ENCODE peak calls at places on chromosomes 6 and 20, in six cellular contexts. V, R, D, A, Y and K are unnamed samples.

GRCh38 chr6:10511477-10511876 is 9.7 kb upstream of the GCNT2 start:
- DNase-seq in V (peak; percentile 95), R (no peak), D (no peak), A (no peak), Y (no peak), K (no peak)

GRCh38 chr20:57507477-57507876 is 17.5 kb downstream of the CTCFL start:
- DNase-seq in V (no peak), R (no peak), D (peak; percentile 33), A (no peak), Y (no peak), K (no peak)

GRCh38 chr6:14458669-14459266 is 341.2 kb downstream of the CD83 start:
- DNase-seq in V (no peak), R (no peak), D (no peak), A (no peak), Y (no peak), K (no peak)

GRCh38 chr6:150142304-150142656 is 564 bp upstream of the PPP1R14C start:
- DNase-seq in V (peak; percentile 20), R (no peak), D (no peak), A (no peak), Y (no peak), K (no peak)

GRCh38 chr6:6916598-6916997 is 191.2 kb upstream of the RREB1 start:
- DNase-seq in V (no peak), R (no peak), D (no peak), A (no peak), Y (no peak), K (no peak)

GRCh38 chr6:35786810-35787209 is 6.0 kb downstream of the CLPSL1 start:
- DNase-seq in V (no peak), R (no peak), D (no peak), A (no peak), Y (no peak), K (no peak)

GRCh38 chr6:26375270-26375669 is 7.6 kb upstream of the BTN2A2 start:
- DNase-seq in V (no peak), R (no peak), D (no peak), A (no peak), Y (no peak), K (no peak)

GRCh38 chr6:1337791-1338190 is 25.9 kb downstream of the FOXQ1 start:
- DNase-seq in V (no peak), R (no peak), D (no peak), A (no peak), Y (no peak), K (no peak)

GRCh38 chr6:138336221-138336620 is 41.5 kb upstream of the SMIM28 start:
- DNase-seq in V (no peak), R (no peak), D (no peak), A (no peak), Y (no peak), K (no peak)

GRCh38 chr20:14685179-14685578 is 347.8 kb upstream of the FLRT3 start:
- DNase-seq in V (no peak), R (no peak), D (no peak), A (no peak), Y (no peak), K (no peak)

GRCh38 chr6:31737315-31738047 is 1.2 kb upstream of the CLIC1 start:
- DNase-seq in V (peak; percentile 31), R (no peak), D (no peak), A (no peak), Y (no peak), K (no peak)

GRCh38 chr6:119349341-119350201 is at the start of gene MAN1A1:
- DNase-seq in V (peak; percentile 93), R (peak; percentile 88), D (peak; percentile 89), A (peak; percentile 56), Y (peak; percentile 93), K (no peak)

GRCh38 chr6:36329798-36330291 is 6.8 kb downstream of the BNIP5 start:
- DNase-seq in V (no peak), R (no peak), D (no peak), A (no peak), Y (no peak), K (no peak)

GRCh38 chr6:71211799-71212198 is 76.8 kb upstream of the OGFRL1 start:
- DNase-seq in V (no peak), R (no peak), D (no peak), A (no peak), Y (no peak), K (no peak)

GRCh38 chr6:144285548-144285797 is 338 bp downstream of the UTRN start:
- DNase-seq in V (no peak), R (no peak), D (no peak), A (no peak), Y (no peak), K (no peak)

GRCh38 chr20:18754030-18754659 is 59.4 kb upstream of the SCP2D1 start:
- DNase-seq in V (no peak), R (no peak), D (no peak), A (no peak), Y (no peak), K (no peak)

GRCh38 chr20:64102647-64103354 is 4.6 kb downstream of the NPBWR2 start:
- DNase-seq in V (peak; percentile 65), R (no peak), D (no peak), A (no peak), Y (no peak), K (no peak)

GRCh38 chr20:10986586-10986985 is 312.8 kb upstream of the JAG1 start:
- DNase-seq in V (no peak), R (no peak), D (no peak), A (no peak), Y (no peak), K (no peak)

GRCh38 chr6:10837009-10837691 is 1.2 kb downstream of the MAK start:
- DNase-seq in V (peak; percentile 55), R (no peak), D (peak; percentile 38), A (no peak), Y (peak; percentile 36), K (no peak)

GRCh38 chr6:148358196-148358785 is 15.7 kb downstream of the SASH1 start:
- DNase-seq in V (no peak), R (peak; percentile 21), D (peak; percentile 38), A (no peak), Y (no peak), K (no peak)

DNA sequence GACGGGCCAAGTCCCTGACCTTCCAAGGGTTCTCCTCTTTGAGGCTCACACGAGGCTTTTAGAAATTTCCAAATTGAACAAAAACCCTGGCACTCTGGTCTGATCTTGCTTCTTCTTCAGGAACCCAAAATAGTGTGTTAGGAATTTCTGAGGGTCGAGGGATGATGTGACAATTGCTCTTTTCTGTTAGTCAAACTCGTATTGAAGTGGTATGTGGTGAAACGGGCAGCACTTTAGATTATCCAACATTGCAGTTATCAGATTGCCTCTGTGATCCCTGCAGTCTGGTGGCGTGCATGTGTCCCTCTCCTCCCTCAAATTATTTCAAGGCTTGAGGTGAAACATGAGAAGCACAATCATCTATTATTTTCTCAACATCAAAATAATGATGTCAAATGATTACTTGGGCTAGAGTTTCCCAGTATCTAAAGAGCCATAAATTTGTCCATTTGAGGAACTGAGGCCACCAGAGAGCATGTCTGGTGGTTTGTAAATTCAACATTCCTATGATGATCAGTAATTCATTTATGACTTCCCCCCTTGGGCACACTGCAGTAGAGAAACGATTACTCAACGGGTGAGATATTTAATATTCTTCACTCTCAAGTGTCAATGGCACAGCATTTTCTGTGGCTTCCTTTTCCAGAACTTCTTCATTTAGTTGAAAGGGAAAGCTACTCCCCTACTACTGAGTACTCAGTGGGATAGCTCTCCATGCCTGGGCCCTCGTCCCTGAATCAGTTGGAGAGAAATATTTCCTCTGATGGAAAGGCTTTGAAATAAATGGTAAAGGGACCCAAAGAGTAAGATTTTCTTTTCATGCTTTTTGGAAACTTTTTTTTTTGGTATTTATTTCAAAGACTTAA is 308.7 kb upstream of the MAP3K7 start:
- DNase-seq in V (no peak), R (no peak), D (no peak), A (no peak), Y (no peak), K (no peak)
- H3K27ac ChIP-seq in V (no peak overlapping the region), R (no peak overlapping the region), D (no peak overlapping the region), A (no peak overlapping the region), Y (no peak overlapping the region), K (no peak overlapping the region)

DNA sequence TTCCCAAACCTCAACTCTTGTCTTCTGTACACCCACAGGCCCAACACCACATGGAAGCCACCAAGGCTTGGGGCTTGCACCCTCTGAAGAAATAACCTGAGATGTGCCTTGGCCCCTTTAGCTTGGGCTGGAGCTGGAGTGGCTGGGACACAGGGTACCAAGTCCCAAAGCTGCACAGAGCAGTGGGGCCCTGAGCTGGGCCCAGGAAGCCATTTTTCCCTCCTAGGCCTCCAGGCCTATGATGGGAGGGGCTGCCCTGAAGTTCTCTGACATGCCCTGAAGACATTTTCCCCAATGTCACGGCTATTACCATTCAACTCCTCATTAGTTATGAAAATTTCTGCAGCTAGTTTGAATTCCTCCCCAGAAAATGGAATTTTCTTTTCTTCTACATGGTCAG is 163.2 kb upstream of the ARID1B start:
- DNase-seq in V (no peak), R (no peak), D (no peak), A (no peak), Y (no peak), K (no peak)
- H3K27ac ChIP-seq in V (no peak overlapping the region), R (no peak overlapping the region), D (no peak overlapping the region), A (no peak overlapping the region), Y (no peak overlapping the region), K (no peak overlapping the region)

GRCh38 chr20:4811661-4812181 is 90.0 kb downstream of the PRND start:
- DNase-seq in V (no peak), R (no peak), D (peak; percentile 66), A (no peak), Y (peak; percentile 67), K (no peak)

GRCh38 chr20:4812216-4812615 is 90.5 kb downstream of the PRND start:
- DNase-seq in V (no peak), R (no peak), D (no peak), A (no peak), Y (no peak), K (no peak)

GRCh38 chr20:4811257-4811656 is 89.5 kb downstream of the PRND start:
- DNase-seq in V (no peak), R (no peak), D (no peak), A (no peak), Y (no peak), K (no peak)

GRCh38 chr20:4813076-4813838 is 91.5 kb downstream of the PRND start:
- DNase-seq in V (no peak), R (peak; percentile 30), D (no peak), A (no peak), Y (peak; percentile 38), K (no peak)

GRCh38 chr20:4812641-4813075 is 90.9 kb downstream of the PRND start:
- DNase-seq in V (no peak), R (no peak), D (no peak), A (no peak), Y (no peak), K (no peak)
- H3K27ac ChIP-seq in V (no peak overlapping the region), R (no peak overlapping the region), D (peak overlapping the region; percentile 92), A (no peak overlapping the region), Y (peak overlapping the region; percentile 83), K (no peak overlapping the region)

DNA sequence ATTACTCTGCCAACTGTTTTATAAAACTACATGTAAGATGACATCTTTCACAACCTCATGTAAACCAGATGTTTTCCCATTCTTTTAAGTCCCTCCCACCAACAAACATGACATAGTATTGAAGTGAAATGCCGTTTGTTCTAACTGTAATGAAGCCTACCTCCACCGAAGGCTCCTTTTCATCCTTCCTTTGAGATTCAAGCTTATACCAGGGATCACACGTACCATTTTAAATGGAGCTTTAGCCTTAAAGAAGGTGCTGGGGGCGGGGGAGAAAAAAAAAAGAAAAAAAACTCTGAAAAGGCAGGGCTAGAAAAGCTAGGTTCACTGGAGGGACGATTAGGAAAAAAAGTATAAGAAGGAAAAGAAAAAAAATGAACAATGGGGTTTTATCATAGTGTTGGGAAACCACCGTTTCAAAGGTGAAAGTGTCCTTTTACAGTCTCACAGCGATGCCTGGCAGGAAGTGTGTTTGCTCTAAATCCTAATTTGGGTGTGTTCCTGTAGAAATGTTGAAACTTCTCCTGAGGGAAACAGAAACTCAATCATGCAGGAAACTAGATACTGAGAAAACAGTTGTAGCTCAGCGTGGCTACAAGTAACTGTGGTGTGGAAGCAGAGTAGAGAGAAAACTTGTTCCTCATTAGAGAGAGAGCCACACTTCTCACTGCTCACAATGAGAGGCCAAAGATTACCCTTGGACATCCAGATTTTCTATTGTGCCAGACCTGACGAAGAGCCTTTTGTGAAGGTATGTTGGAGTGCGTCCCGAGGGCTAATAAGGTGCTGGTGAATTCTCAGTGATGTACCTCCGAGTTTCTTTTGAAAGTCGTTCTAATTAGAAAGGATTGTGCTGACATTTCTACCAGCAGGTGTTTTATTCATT is 37.6 kb upstream of the HINT3 start:
- DNase-seq in V (no peak), R (peak; percentile 33), D (peak; percentile 52), A (no peak), Y (no peak), K (peak; percentile 81)
- H3K27ac ChIP-seq in V (no peak overlapping the region), R (peak overlapping the region; percentile 52), D (peak overlapping the region; percentile 85), A (no peak overlapping the region), Y (peak overlapping the region; percentile 71), K (peak overlapping the region; percentile 69)